ENCODE peak calls at places on chromosome 11, in ten cellular contexts. One of them, this sample, is unnamed.

GRCh38 chr11:8917157-8917820 is 6.3 kb downstream of the AKIP1 start:
- DNase-seq in caudate nucleus: no peak
- DNase-seq in stimulated activated CD8-positive, alpha-beta memory T cell treated with anti-CD3 and anti-CD28 coated beads, Interleukin-7, amount 100 ng/mL, for 1 hour: no peak
- DNase-seq in myocyte: peak
- DNase-seq in amygdala: no peak
- DNase-seq in NCI-H774: no peak
- DNase-seq in EH: peak
- DNase-seq in dorsolateral prefrontal cortex: no peak
- DNase-seq in KBM-7: no peak
- DNase-seq in activated CD4-positive, alpha-beta T cell treated with anti-CD3 and anti-CD28 coated beads, Interleukin-2, amount 50 U/mL, for 4 hours: no peak
- DNase-seq in this sample: no peak

GRCh38 chr11:40166892-40167291 is 1292.6 kb downstream of the LRRC4C start:
- DNase-seq in amygdala: no peak
- DNase-seq in caudate nucleus: no peak
- DNase-seq in myocyte: no peak
- DNase-seq in dorsolateral prefrontal cortex: no peak
- DNase-seq in KBM-7: no peak
- DNase-seq in stimulated activated CD8-positive, alpha-beta memory T cell treated with anti-CD3 and anti-CD28 coated beads, Interleukin-7, amount 100 ng/mL, for 1 hour: no peak
- DNase-seq in EH: no peak
- DNase-seq in NCI-H774: no peak
- DNase-seq in activated CD4-positive, alpha-beta T cell treated with anti-CD3 and anti-CD28 coated beads, Interleukin-2, amount 50 U/mL, for 4 hours: no peak
- DNase-seq in this sample: no peak

GRCh38 chr11:11553595-11553994 is 68.2 kb downstream of the GALNT18 start:
- DNase-seq in activated CD4-positive, alpha-beta T cell treated with anti-CD3 and anti-CD28 coated beads, Interleukin-2, amount 50 U/mL, for 4 hours: no peak
- DNase-seq in NCI-H774: no peak
- DNase-seq in stimulated activated CD8-positive, alpha-beta memory T cell treated with anti-CD3 and anti-CD28 coated beads, Interleukin-7, amount 100 ng/mL, for 1 hour: no peak
- DNase-seq in KBM-7: no peak
- DNase-seq in dorsolateral prefrontal cortex: no peak
- DNase-seq in EH: no peak
- DNase-seq in caudate nucleus: no peak
- DNase-seq in amygdala: no peak
- DNase-seq in myocyte: no peak
- DNase-seq in this sample: no peak

GRCh38 chr11:123430736-123431356 is 777 bp downstream of the GRAMD1B start:
- DNase-seq in KBM-7: peak
- DNase-seq in dorsolateral prefrontal cortex: peak
- DNase-seq in activated CD4-positive, alpha-beta T cell treated with anti-CD3 and anti-CD28 coated beads, Interleukin-2, amount 50 U/mL, for 4 hours: peak
- DNase-seq in stimulated activated CD8-positive, alpha-beta memory T cell treated with anti-CD3 and anti-CD28 coated beads, Interleukin-7, amount 100 ng/mL, for 1 hour: peak
- DNase-seq in caudate nucleus: no peak
- DNase-seq in amygdala: no peak
- DNase-seq in NCI-H774: peak
- DNase-seq in EH: peak
- DNase-seq in myocyte: peak
- DNase-seq in this sample: peak

GRCh38 chr11:67022341-67022933 is 497 bp upstream of the SYT12 start:
- DNase-seq in dorsolateral prefrontal cortex: peak
- DNase-seq in activated CD4-positive, alpha-beta T cell treated with anti-CD3 and anti-CD28 coated beads, Interleukin-2, amount 50 U/mL, for 4 hours: no peak
- DNase-seq in KBM-7: no peak
- DNase-seq in EH: peak
- DNase-seq in amygdala: no peak
- DNase-seq in stimulated activated CD8-positive, alpha-beta memory T cell treated with anti-CD3 and anti-CD28 coated beads, Interleukin-7, amount 100 ng/mL, for 1 hour: no peak
- DNase-seq in NCI-H774: no peak
- DNase-seq in myocyte: no peak
- DNase-seq in caudate nucleus: no peak
- DNase-seq in this sample: no peak

GRCh38 chr11:121452609-121453150 is at the start of gene SORL1-AS1:
- DNase-seq in NCI-H774: peak
- DNase-seq in stimulated activated CD8-positive, alpha-beta memory T cell treated with anti-CD3 and anti-CD28 coated beads, Interleukin-7, amount 100 ng/mL, for 1 hour: no peak
- DNase-seq in EH: no peak
- DNase-seq in activated CD4-positive, alpha-beta T cell treated with anti-CD3 and anti-CD28 coated beads, Interleukin-2, amount 50 U/mL, for 4 hours: peak
- DNase-seq in dorsolateral prefrontal cortex: no peak
- DNase-seq in amygdala: no peak
- DNase-seq in caudate nucleus: no peak
- DNase-seq in KBM-7: no peak
- DNase-seq in myocyte: no peak
- DNase-seq in this sample: no peak

GRCh38 chr11:60887531-60887930 is 18.9 kb downstream of the PRPF19 start:
- DNase-seq in stimulated activated CD8-positive, alpha-beta memory T cell treated with anti-CD3 and anti-CD28 coated beads, Interleukin-7, amount 100 ng/mL, for 1 hour: no peak
- DNase-seq in dorsolateral prefrontal cortex: no peak
- DNase-seq in NCI-H774: peak
- DNase-seq in caudate nucleus: no peak
- DNase-seq in activated CD4-positive, alpha-beta T cell treated with anti-CD3 and anti-CD28 coated beads, Interleukin-2, amount 50 U/mL, for 4 hours: no peak
- DNase-seq in amygdala: no peak
- DNase-seq in myocyte: peak
- DNase-seq in EH: peak
- DNase-seq in KBM-7: peak
- DNase-seq in this sample: no peak

GRCh38 chr11:119432484-119433368 is 9.8 kb upstream of the THY1 start:
- DNase-seq in NCI-H774: no peak
- DNase-seq in amygdala: no peak
- DNase-seq in caudate nucleus: no peak
- DNase-seq in activated CD4-positive, alpha-beta T cell treated with anti-CD3 and anti-CD28 coated beads, Interleukin-2, amount 50 U/mL, for 4 hours: no peak
- DNase-seq in myocyte: peak
- DNase-seq in KBM-7: no peak
- DNase-seq in stimulated activated CD8-positive, alpha-beta memory T cell treated with anti-CD3 and anti-CD28 coated beads, Interleukin-7, amount 100 ng/mL, for 1 hour: no peak
- DNase-seq in dorsolateral prefrontal cortex: no peak
- DNase-seq in EH: peak
- DNase-seq in this sample: no peak

GRCh38 chr11:34881900-34882299 is 34.3 kb downstream of the APIP start:
- DNase-seq in myocyte: no peak
- DNase-seq in stimulated activated CD8-positive, alpha-beta memory T cell treated with anti-CD3 and anti-CD28 coated beads, Interleukin-7, amount 100 ng/mL, for 1 hour: no peak
- DNase-seq in NCI-H774: no peak
- DNase-seq in amygdala: no peak
- DNase-seq in EH: no peak
- DNase-seq in KBM-7: no peak
- DNase-seq in caudate nucleus: no peak
- DNase-seq in activated CD4-positive, alpha-beta T cell treated with anti-CD3 and anti-CD28 coated beads, Interleukin-2, amount 50 U/mL, for 4 hours: no peak
- DNase-seq in dorsolateral prefrontal cortex: no peak
- DNase-seq in this sample: no peak

GRCh38 chr11:11306855-11307254 is 46.2 kb downstream of the CSNK2A3 start:
- DNase-seq in dorsolateral prefrontal cortex: no peak
- DNase-seq in myocyte: peak
- DNase-seq in EH: no peak
- DNase-seq in KBM-7: no peak
- DNase-seq in activated CD4-positive, alpha-beta T cell treated with anti-CD3 and anti-CD28 coated beads, Interleukin-2, amount 50 U/mL, for 4 hours: no peak
- DNase-seq in amygdala: no peak
- DNase-seq in caudate nucleus: no peak
- DNase-seq in stimulated activated CD8-positive, alpha-beta memory T cell treated with anti-CD3 and anti-CD28 coated beads, Interleukin-7, amount 100 ng/mL, for 1 hour: no peak
- DNase-seq in NCI-H774: no peak
- DNase-seq in this sample: no peak